ENCODE peak calls at places on chromosome 7, in nine cellular contexts. E, L, F, V, G, M, Z, A and B are unnamed samples.
A peak's percentile ranks its signal among the peaks of the same experiment; 100 is the strongest.

GRCh38 chr7:73852500-73852899 is 8.5 kb upstream of the TMEM270 start:
- DNase-seq in E (no peak), L (no peak), F (no peak), V (no peak), G (no peak), M (no peak), Z (no peak), A (no peak), B (no peak)

GRCh38 chr7:117251687-117252086 is 71.2 kb downstream of the WNT2 start:
- DNase-seq in E (no peak), L (no peak), F (no peak), V (no peak), G (no peak), M (no peak), Z (no peak), A (peak; percentile 91), B (no peak)

GRCh38 chr7:85595639-85596268 is 408.9 kb upstream of the SEMA3D start:
- DNase-seq in E (no peak), L (no peak), F (no peak), V (no peak), G (no peak), M (peak; percentile 2), Z (no peak), A (peak; percentile 75), B (no peak)

GRCh38 chr7:1752771-1753562 is 82.9 kb downstream of the ELFN1 start:
- DNase-seq in E (no peak), L (no peak), F (no peak), V (no peak), G (no peak), M (no peak), Z (no peak), A (no peak), B (no peak)

GRCh38 chr7:2198206-2198605 is 34.5 kb downstream of the MAD1L1 start:
- DNase-seq in E (peak; percentile 74), L (no peak), F (no peak), V (no peak), G (no peak), M (no peak), Z (no peak), A (no peak), B (no peak)

GRCh38 chr7:84261509-84261908 is 66.9 kb upstream of the SEMA3A start:
- DNase-seq in E (peak; percentile 67), L (no peak), F (no peak), V (no peak), G (no peak), M (no peak), Z (no peak), A (no peak), B (no peak)

GRCh38 chr7:24241216-24241615 is 42.8 kb upstream of the NPY start:
- DNase-seq in E (no peak), L (no peak), F (no peak), V (no peak), G (no peak), M (no peak), Z (no peak), A (no peak), B (no peak)

GRCh38 chr7:42492895-42493294 is 255.9 kb upstream of the GLI3 start:
- DNase-seq in E (no peak), L (no peak), F (no peak), V (no peak), G (no peak), M (no peak), Z (no peak), A (no peak), B (no peak)

GRCh38 chr7:23184709-23185354 is 3.0 kb downstream of the NUP42 start:
- DNase-seq in E (no peak), L (no peak), F (peak; percentile 42), V (peak; percentile 48), G (peak; percentile 88), M (peak; percentile 52), Z (peak; percentile 58), A (peak; percentile 51), B (peak; percentile 69)

GRCh38 chr7:12385364-12385786 is 18.3 kb downstream of the VWDE start:
- DNase-seq in E (no peak), L (no peak), F (no peak), V (no peak), G (no peak), M (no peak), Z (no peak), A (no peak), B (no peak)

GRCh38 chr7:12391922-12392615 is 11.6 kb downstream of the VWDE start:
- DNase-seq in E (no peak), L (no peak), F (no peak), V (no peak), G (no peak), M (no peak), Z (no peak), A (no peak), B (peak; percentile 19)

GRCh38 chr7:12386237-12386839 is 17.3 kb downstream of the VWDE start:
- DNase-seq in E (no peak), L (no peak), F (no peak), V (no peak), G (no peak), M (no peak), Z (no peak), A (no peak), B (no peak)

DNA sequence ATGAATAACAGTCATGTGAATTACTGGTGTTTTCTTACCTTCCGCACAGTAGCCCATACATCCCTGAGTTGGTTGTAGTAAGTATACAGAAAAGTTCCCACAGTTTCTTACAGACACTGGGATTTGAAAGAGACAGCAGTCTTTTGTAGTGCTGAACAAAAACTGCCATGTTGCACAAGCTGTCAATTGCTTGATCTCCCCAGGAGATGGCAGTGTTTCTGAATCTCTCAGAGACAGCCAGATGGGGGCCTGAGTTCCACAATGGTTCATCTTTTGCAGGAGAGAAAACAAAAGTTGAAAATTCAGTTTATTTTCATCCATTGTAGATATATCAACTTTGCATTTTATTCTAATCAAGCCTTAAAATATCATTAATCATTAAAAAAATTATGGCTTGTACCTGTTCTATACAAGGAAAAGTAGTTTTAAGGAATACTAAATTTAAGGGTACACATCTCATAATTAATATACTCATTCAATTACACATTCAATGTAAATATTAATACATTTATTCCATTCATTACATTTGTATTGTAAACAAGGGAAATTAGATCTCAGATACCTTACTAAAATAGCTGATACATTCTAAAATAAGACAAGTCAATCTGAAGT is 14.5 kb downstream of the VWDE start:
- DNase-seq in E (no peak), L (no peak), F (peak; percentile 54), V (no peak), G (peak; percentile 19), M (peak; percentile 41), Z (peak; percentile 10), A (peak; percentile 61), B (peak; percentile 75)
- TF ChIP-seq CTCF in E (no peak), L (no peak), F (peak; percentile 94), V (peak; percentile 45), G (peak; percentile 30), M (peak; percentile 90), Z (peak; percentile 74), A (peak; percentile 73), B (peak; percentile 97)

DNA sequence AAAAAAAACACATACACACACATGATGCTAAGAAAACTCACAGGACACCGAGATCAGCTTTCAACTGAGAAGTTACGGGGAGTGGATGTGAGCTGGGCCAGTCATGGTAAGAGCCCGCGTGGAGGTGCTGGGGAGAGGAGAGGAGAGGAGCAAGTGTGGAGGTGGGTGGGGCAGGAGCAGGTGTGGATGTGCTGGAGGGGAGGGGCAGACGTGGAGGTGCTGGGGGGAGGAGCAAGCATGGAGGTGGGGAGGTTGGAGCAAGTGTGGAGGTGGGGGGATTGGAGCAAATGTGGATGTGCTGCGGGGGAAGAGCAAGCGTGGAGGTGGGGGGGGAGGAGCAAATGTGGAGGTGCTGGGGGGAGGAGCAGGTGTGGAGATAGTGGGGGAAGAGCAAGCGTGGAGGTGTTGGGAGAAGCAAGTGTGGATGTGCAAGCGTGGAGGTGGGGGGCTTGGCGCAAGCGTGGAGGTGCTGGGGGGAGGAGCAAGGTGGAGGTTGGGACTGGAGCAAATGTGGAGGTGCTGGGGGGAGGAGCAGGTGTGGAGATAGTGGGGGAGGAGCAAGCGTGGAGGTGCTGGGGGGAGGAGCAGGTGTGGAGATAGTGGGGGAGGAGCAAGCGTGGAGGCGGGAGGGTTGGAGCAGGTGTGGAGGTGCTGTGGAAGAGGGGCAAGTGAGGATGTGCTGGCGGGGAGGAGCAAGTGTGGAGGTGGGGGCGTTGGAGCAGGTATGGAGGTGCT is 24.5 kb upstream of the NCAPG2 start:
- DNase-seq in E (peak; percentile 74), L (no peak), F (no peak), V (no peak), G (no peak), M (no peak), Z (no peak), A (no peak), B (no peak)
- TF ChIP-seq CTCF in E (no peak), L (no peak), F (no peak), V (no peak), G (no peak), M (no peak), Z (no peak), A (no peak), B (no peak)

DNA sequence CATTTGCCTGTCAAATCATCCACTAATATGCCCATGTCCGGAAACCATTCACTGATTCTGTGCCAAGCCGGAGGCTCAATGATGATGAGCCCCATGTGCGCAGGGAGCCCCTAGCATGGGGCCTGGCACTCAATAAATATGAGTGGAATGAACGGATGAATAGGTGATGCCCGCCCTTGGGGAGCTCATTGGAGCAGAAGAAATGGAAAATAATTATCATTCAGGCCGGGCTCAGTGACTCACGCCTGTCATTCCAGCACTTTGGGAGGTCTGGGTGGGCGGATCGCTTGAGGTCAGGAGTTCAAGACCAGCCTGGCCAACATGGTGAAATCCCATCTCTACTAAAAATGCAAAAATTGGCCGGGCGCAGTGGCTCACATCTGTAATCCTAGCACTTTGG is 11.0 kb downstream of the RHBDD2 start:
- DNase-seq in E (no peak), L (no peak), F (no peak), V (no peak), G (peak; percentile 43), M (no peak), Z (no peak), A (peak; percentile 27), B (no peak)
- TF ChIP-seq CTCF in E (no peak), L (no peak), F (no peak), V (no peak), G (no peak), M (no peak), Z (no peak), A (no peak), B (no peak)

GRCh38 chr7:142884285-142884637 is 1.3 kb downstream of the TRPV6 start:
- DNase-seq in E (peak; percentile 76), L (no peak), F (no peak), V (peak; percentile 8), G (no peak), M (no peak), Z (no peak), A (no peak), B (no peak)

GRCh38 chr7:142882338-142882678 is 3.2 kb downstream of the TRPV6 start:
- DNase-seq in E (peak; percentile 70), L (no peak), F (no peak), V (peak; percentile 3), G (no peak), M (no peak), Z (no peak), A (no peak), B (no peak)

GRCh38 chr7:142883571-142884284 is 1.8 kb downstream of the TRPV6 start:
- DNase-seq in E (no peak), L (no peak), F (no peak), V (peak; percentile 11), G (no peak), M (no peak), Z (no peak), A (no peak), B (no peak)

GRCh38 chr7:142881586-142882337 is 3.8 kb downstream of the TRPV6 start:
- DNase-seq in E (peak; percentile 57), L (no peak), F (no peak), V (no peak), G (no peak), M (no peak), Z (no peak), A (no peak), B (no peak)

GRCh38 chr7:142883145-142883544 is 2.4 kb downstream of the TRPV6 start:
- DNase-seq in E (peak; percentile 50), L (no peak), F (no peak), V (peak; percentile 4), G (no peak), M (no peak), Z (no peak), A (no peak), B (no peak)
- TF ChIP-seq CTCF in E (no peak), L (no peak), F (no peak), V (no peak), G (no peak), M (no peak), Z (no peak), A (no peak), B (no peak)